ENCODE peak calls at places on chromosome 5, in ten cellular contexts. One of them, this sample, is unnamed.

GRCh38 chr5:151682751-151683331 is 3.9 kb downstream of the SPARC start:
- DNase-seq in fibroblast of the aortic adventitia: peak
- DNase-seq in CD8-positive, alpha-beta T cell: no peak
- DNase-seq in adrenal gland: peak
- DNase-seq in left cardiac atrium: no peak
- DNase-seq in ACHN: no peak
- DNase-seq in GM12891: no peak
- DNase-seq in endothelial cell: no peak
- DNase-seq in AG09309: no peak
- DNase-seq in choroid plexus epithelial cell: peak
- DNase-seq in this sample: peak

GRCh38 chr5:71938886-71939285 is 168.4 kb upstream of the MAP1B start:
- DNase-seq in fibroblast of the aortic adventitia: no peak
- DNase-seq in CD8-positive, alpha-beta T cell: no peak
- DNase-seq in adrenal gland: no peak
- DNase-seq in left cardiac atrium: no peak
- DNase-seq in ACHN: peak
- DNase-seq in GM12891: no peak
- DNase-seq in endothelial cell: no peak
- DNase-seq in AG09309: no peak
- DNase-seq in choroid plexus epithelial cell: peak
- DNase-seq in this sample: peak

GRCh38 chr5:132219289-132219970 is 8.2 kb downstream of the P4HA2 start:
- DNase-seq in fibroblast of the aortic adventitia: no peak
- DNase-seq in CD8-positive, alpha-beta T cell: no peak
- DNase-seq in adrenal gland: no peak
- DNase-seq in left cardiac atrium: no peak
- DNase-seq in ACHN: no peak
- DNase-seq in GM12891: no peak
- DNase-seq in endothelial cell: no peak
- DNase-seq in AG09309: no peak
- DNase-seq in choroid plexus epithelial cell: no peak
- DNase-seq in this sample: no peak

GRCh38 chr5:74641014-74641777 is 668 bp upstream of the ENC1 start:
- DNase-seq in fibroblast of the aortic adventitia: peak
- DNase-seq in CD8-positive, alpha-beta T cell: no peak
- DNase-seq in adrenal gland: peak
- DNase-seq in left cardiac atrium: peak
- DNase-seq in ACHN: peak
- DNase-seq in GM12891: no peak
- DNase-seq in endothelial cell: peak
- DNase-seq in AG09309: no peak
- DNase-seq in choroid plexus epithelial cell: peak
- DNase-seq in this sample: peak

GRCh38 chr5:168946363-168946762 is 354.6 kb downstream of the SLIT3 start:
- DNase-seq in fibroblast of the aortic adventitia: no peak
- DNase-seq in CD8-positive, alpha-beta T cell: no peak
- DNase-seq in adrenal gland: no peak
- DNase-seq in left cardiac atrium: no peak
- DNase-seq in ACHN: no peak
- DNase-seq in GM12891: no peak
- DNase-seq in endothelial cell: peak
- DNase-seq in AG09309: no peak
- DNase-seq in choroid plexus epithelial cell: peak
- DNase-seq in this sample: no peak

GRCh38 chr5:151596839-151597539 is 5.9 kb upstream of the FAT2 start:
- DNase-seq in fibroblast of the aortic adventitia: no peak
- DNase-seq in CD8-positive, alpha-beta T cell: no peak
- DNase-seq in adrenal gland: no peak
- DNase-seq in left cardiac atrium: no peak
- DNase-seq in ACHN: peak
- DNase-seq in GM12891: no peak
- DNase-seq in endothelial cell: peak
- DNase-seq in AG09309: no peak
- DNase-seq in choroid plexus epithelial cell: peak
- DNase-seq in this sample: no peak

GRCh38 chr5:100902406-100903035 is 561 bp downstream of the ST8SIA4 start:
- DNase-seq in fibroblast of the aortic adventitia: no peak
- DNase-seq in CD8-positive, alpha-beta T cell: no peak
- DNase-seq in adrenal gland: no peak
- DNase-seq in left cardiac atrium: no peak
- DNase-seq in ACHN: peak
- DNase-seq in GM12891: no peak
- DNase-seq in endothelial cell: no peak
- DNase-seq in AG09309: no peak
- DNase-seq in choroid plexus epithelial cell: no peak
- DNase-seq in this sample: no peak

GRCh38 chr5:16903480-16904300 is 32.4 kb downstream of the MYO10 start:
- DNase-seq in fibroblast of the aortic adventitia: no peak
- DNase-seq in CD8-positive, alpha-beta T cell: no peak
- DNase-seq in adrenal gland: no peak
- DNase-seq in left cardiac atrium: no peak
- DNase-seq in ACHN: no peak
- DNase-seq in GM12891: no peak
- DNase-seq in endothelial cell: no peak
- DNase-seq in AG09309: no peak
- DNase-seq in choroid plexus epithelial cell: no peak
- DNase-seq in this sample: no peak

GRCh38 chr5:4879693-4880303 is 260.3 kb upstream of the ADAMTS16 start:
- DNase-seq in fibroblast of the aortic adventitia: peak
- DNase-seq in CD8-positive, alpha-beta T cell: no peak
- DNase-seq in adrenal gland: peak
- DNase-seq in left cardiac atrium: peak
- DNase-seq in ACHN: peak
- DNase-seq in GM12891: peak
- DNase-seq in endothelial cell: peak
- DNase-seq in AG09309: peak
- DNase-seq in choroid plexus epithelial cell: peak
- DNase-seq in this sample: peak

GRCh38 chr5:82165740-82166530 is 112.2 kb downstream of the RPS23 start:
- DNase-seq in fibroblast of the aortic adventitia: peak
- DNase-seq in CD8-positive, alpha-beta T cell: no peak
- DNase-seq in adrenal gland: peak
- DNase-seq in left cardiac atrium: peak
- DNase-seq in ACHN: peak
- DNase-seq in GM12891: no peak
- DNase-seq in endothelial cell: peak
- DNase-seq in AG09309: peak
- DNase-seq in choroid plexus epithelial cell: peak
- DNase-seq in this sample: peak

GRCh38 chr5:40353442-40353841 is 326.3 kb upstream of the PTGER4 start:
- DNase-seq in fibroblast of the aortic adventitia: no peak
- DNase-seq in CD8-positive, alpha-beta T cell: no peak
- DNase-seq in adrenal gland: no peak
- DNase-seq in left cardiac atrium: no peak
- DNase-seq in ACHN: no peak
- DNase-seq in GM12891: no peak
- DNase-seq in endothelial cell: no peak
- DNase-seq in AG09309: no peak
- DNase-seq in choroid plexus epithelial cell: no peak
- DNase-seq in this sample: no peak

GRCh38 chr5:140038373-140038957 is 4.6 kb downstream of the NRG2 start:
- DNase-seq in fibroblast of the aortic adventitia: peak
- DNase-seq in CD8-positive, alpha-beta T cell: no peak
- DNase-seq in adrenal gland: no peak
- DNase-seq in left cardiac atrium: no peak
- DNase-seq in ACHN: peak
- DNase-seq in GM12891: no peak
- DNase-seq in endothelial cell: no peak
- DNase-seq in AG09309: no peak
- DNase-seq in choroid plexus epithelial cell: peak
- DNase-seq in this sample: peak

GRCh38 chr5:72871358-72872024 is 55.0 kb downstream of the TNPO1 start:
- DNase-seq in fibroblast of the aortic adventitia: peak
- DNase-seq in CD8-positive, alpha-beta T cell: no peak
- DNase-seq in adrenal gland: no peak
- DNase-seq in left cardiac atrium: no peak
- DNase-seq in ACHN: no peak
- DNase-seq in GM12891: no peak
- DNase-seq in endothelial cell: no peak
- DNase-seq in AG09309: no peak
- DNase-seq in choroid plexus epithelial cell: peak
- DNase-seq in this sample: no peak